ENCODE peak calls at places on chromosomes 6 and 20, in nine cellular contexts. G is H7; Y is LoVo; C is endothelial cell of umbilical vein; P is RPMI7951; B is M059J; J is aorta; A is stimulated activated CD4-positive, alpha-beta T cell treated with anti-CD3 and anti-CD28 coated beads, Interleukin-1b, Interleukin-23, amount 100 ng/mL, for 24 hours; R is NCI-H1092 treated with DMSO at 0.1 percent for 48 hours. U is an unnamed sample.

GRCh38 chr6:2259002-2259494 is 13.6 kb upstream of the GMDS start:
- DNase-seq in G (no peak), C (no peak), R (no peak), Y (peak; percentile 58), P (no peak), A (no peak), J (no peak), B (no peak), U (peak; percentile 17)

GRCh38 chr6:127992144-127992543 is 91.3 kb upstream of the THEMIS start:
- DNase-seq in G (no peak), C (no peak), R (no peak), B (no peak), A (no peak), J (no peak), P (no peak), Y (no peak), U (no peak)

GRCh38 chr20:57398231-57398821 is 7.1 kb downstream of the RBM38 start:
- DNase-seq in C (no peak), R (peak; percentile 84), Y (no peak), P (no peak), G (peak; percentile 50), J (peak; percentile 77), A (peak; percentile 74), B (no peak), U (no peak)

GRCh38 chr6:142218441-142218840 is 71.4 kb downstream of the VTA1 start:
- DNase-seq in J (no peak), C (no peak), P (peak; percentile 46), A (no peak), R (no peak), Y (no peak), G (no peak), B (no peak), U (no peak)

GRCh38 chr6:35469711-35470662 is 1.8 kb downstream of the RPL10A start:
- DNase-seq in R (no peak), C (peak; percentile 22), A (peak; percentile 12), Y (peak; percentile 41), B (peak; percentile 36), G (no peak), J (no peak), P (no peak), U (peak; percentile 50)

GRCh38 chr6:50586074-50586473 is 127.3 kb upstream of the TFAP2D start:
- DNase-seq in G (no peak), Y (no peak), C (no peak), J (peak; percentile 34), P (no peak), R (no peak), B (no peak), A (no peak), U (no peak)

GRCh38 chr6:129183681-129184216 is 300.8 kb downstream of the LAMA2 start:
- DNase-seq in A (no peak), C (peak; percentile 7), J (no peak), B (peak; percentile 14), Y (peak; percentile 86), G (no peak), R (no peak), P (peak; percentile 14), U (no peak)

GRCh38 chr6:140537834-140538680 is 1163.6 kb upstream of the CITED2 start:
- DNase-seq in G (no peak), P (peak; percentile 91), A (no peak), C (peak; percentile 85), B (peak; percentile 99), J (no peak), R (no peak), Y (peak; percentile 14), U (peak; percentile 44)

GRCh38 chr6:18216411-18216810 is 47.9 kb downstream of the DEK start:
- DNase-seq in G (no peak), Y (no peak), A (no peak), J (no peak), P (peak; percentile 62), R (no peak), B (peak; percentile 98), C (no peak), U (no peak)

GRCh38 chr6:54981276-54981609 is 134.7 kb downstream of the FAM83B start:
- DNase-seq in G (no peak), Y (no peak), P (no peak), J (no peak), A (no peak), B (no peak), R (no peak), C (no peak), U (no peak)

GRCh38 chr6:56868687-56869086 is 86.2 kb upstream of the BEND6 start:
- DNase-seq in R (no peak), J (no peak), A (no peak), G (no peak), Y (peak; percentile 29), C (peak; percentile 91), B (peak; percentile 88), P (peak; percentile 79), U (no peak)

GRCh38 chr20:13687827-13688226 is 49.1 kb upstream of the TASP1 start:
- DNase-seq in G (no peak), J (no peak), R (no peak), P (no peak), A (no peak), C (no peak), Y (no peak), B (no peak), U (no peak)

GRCh38 chr6:151400473-151400872 is 9.1 kb upstream of the ZBTB2 start:
- DNase-seq in G (no peak), C (no peak), R (no peak), J (no peak), Y (no peak), B (peak; percentile 81), A (no peak), P (peak; percentile 29), U (no peak)

GRCh38 chr6:25882066-25882496 is 8.0 kb upstream of the SLC17A3 start:
- DNase-seq in C (peak; percentile 24), G (peak; percentile 59), Y (no peak), J (peak; percentile 74), A (peak; percentile 1), R (no peak), P (no peak), B (peak; percentile 18), U (no peak)

GRCh38 chr20:15220778-15221565 is 883.6 kb upstream of the FLRT3 start:
- DNase-seq in Y (no peak), G (peak; percentile 8), B (peak; percentile 9), J (no peak), R (no peak), P (peak; percentile 60), C (peak; percentile 31), A (no peak), U (no peak)

GRCh38 chr6:154448448-154449096 is 61.9 kb downstream of the CNKSR3 start:
- DNase-seq in P (peak; percentile 14), B (peak; percentile 91), C (peak; percentile 77), A (no peak), G (peak; percentile 28), Y (no peak), J (no peak), R (peak; percentile 79), U (no peak)

GRCh38 chr6:85185977-85186376 is 263.9 kb upstream of the NT5E start:
- DNase-seq in P (no peak), A (no peak), Y (no peak), G (no peak), C (no peak), R (no peak), B (no peak), J (no peak), U (no peak)

GRCh38 chr20:51311636-51312479 is 230.7 kb downstream of the NFATC2 start:
- DNase-seq in J (no peak), Y (no peak), G (peak; percentile 75), A (no peak), C (no peak), R (no peak), B (peak; percentile 64), P (peak; percentile 58), U (peak; percentile 40)

GRCh38 chr20:4961746-4962145 is 39.6 kb downstream of the SLC23A2 start:
- DNase-seq in G (no peak), Y (no peak), C (no peak), J (no peak), B (peak; percentile 13), P (peak; percentile 90), R (no peak), A (no peak), U (no peak)

GRCh38 chr6:36917541-36918193 is 31.9 kb downstream of the C6orf89 start:
- DNase-seq in B (no peak), G (no peak), C (no peak), P (no peak), J (no peak), A (no peak), R (no peak), Y (no peak), U (no peak)

GRCh38 chr6:167948716-167949115 is 48.8 kb upstream of the KIF25 start:
- DNase-seq in C (no peak), J (no peak), G (no peak), Y (no peak), P (no peak), R (no peak), B (no peak), A (no peak), U (no peak)

GRCh38 chr6:25202505-25202904 is 76.7 kb upstream of the CARMIL1 start:
- DNase-seq in R (no peak), Y (no peak), B (peak; percentile 76), J (no peak), P (peak; percentile 26), A (no peak), C (peak; percentile 88), G (no peak), U (no peak)

GRCh38 chr6:958531-958930 is 265.6 kb upstream of the EXOC2 start:
- DNase-seq in G (no peak), Y (no peak), C (no peak), P (peak; percentile 99), B (peak; percentile 98), A (no peak), J (no peak), R (no peak), U (no peak)

GRCh38 chr6:52454556-52454955 is 34.4 kb downstream of the EFHC1 start:
- DNase-seq in C (peak; percentile 57), R (no peak), G (no peak), Y (peak; percentile 73), A (no peak), P (peak; percentile 33), J (no peak), B (peak; percentile 86), U (peak; percentile 51)

GRCh38 chr6:8219352-8219943 is 117.1 kb upstream of the EEF1E1 start:
- DNase-seq in G (peak; percentile 36), J (no peak), Y (peak; percentile 65), C (peak; percentile 62), A (peak; percentile 30), P (peak; percentile 50), B (peak; percentile 65), R (peak; percentile 3), U (peak; percentile 46)

GRCh38 chr20:62127799-62128198 is 5.5 kb downstream of the LSM14B start:
- DNase-seq in B (no peak), J (no peak), A (no peak), C (no peak), R (no peak), G (no peak), P (no peak), Y (no peak), U (no peak)

GRCh38 chr20:15061061-15061430 is 723.6 kb upstream of the FLRT3 start:
- DNase-seq in R (no peak), P (no peak), B (no peak), G (no peak), A (no peak), J (no peak), C (no peak), Y (no peak), U (no peak)

GRCh38 chr6:32212076-32212760 is 11.6 kb downstream of the NOTCH4 start:
- DNase-seq in J (no peak), Y (no peak), B (no peak), A (no peak), C (no peak), P (no peak), R (no peak), G (peak; percentile 24), U (no peak)

GRCh38 chr20:44633872-44634600 is 17.5 kb downstream of the ADA start:
- DNase-seq in A (no peak), B (no peak), G (no peak), C (no peak), J (no peak), R (no peak), P (no peak), Y (no peak), U (no peak)